ENCODE peak calls at places on chromosomes 5 and 9, in nine cellular contexts. V, K, O, Q, R, T, B, D and P are unnamed samples. For H3K27me3 and H3K9me3, the result is how much of the 10 kb centered on the place peaks cover.

GRCh38 chr9:12923472-12924009 is 148.7 kb downstream of the LURAP1L start:
- DNase-seq in R (no peak), D (peak), B (no peak), Q (peak), K (no peak), T (no peak), V (peak), O (peak), P (peak)

GRCh38 chr5:95857185-95857945 is 34.8 kb upstream of the GLRX start:
- DNase-seq in T (peak), D (peak), K (peak), O (peak), Q (peak), R (no peak), V (peak), B (no peak), P (no peak)

GRCh38 chr5:75051217-75051751 is 1.1 kb downstream of the GCNT4 start:
- DNase-seq in T (no peak), D (no peak), B (no peak), K (no peak), V (no peak), Q (no peak), O (no peak), R (peak), P (no peak)

GRCh38 chr9:14353222-14354056 is 39.5 kb upstream of the NFIB start:
- DNase-seq in Q (peak), T (peak), O (peak), K (peak), R (peak), D (peak), V (peak), B (peak), P (peak)

GRCh38 chr5:105836263-105836662 is 1834.5 kb downstream of the EFNA5 start:
- DNase-seq in K (no peak), D (no peak), B (no peak), R (no peak), T (no peak), V (no peak), O (peak), Q (no peak), P (no peak)

GRCh38 chr5:133398646-133399081 is 213.7 kb downstream of the FSTL4 start:
- DNase-seq in Q (no peak), D (no peak), T (no peak), V (peak), R (no peak), B (no peak), K (no peak), O (no peak), P (no peak)

GRCh38 chr5:76888733-76889300 is 39.0 kb downstream of the S100Z start:
- DNase-seq in T (no peak), V (no peak), Q (no peak), D (no peak), K (no peak), B (no peak), R (no peak), O (no peak), P (no peak)

GRCh38 chr9:136597141-136597885 is 51.5 kb upstream of the NOTCH1 start:
- DNase-seq in Q (no peak), K (no peak), R (no peak), T (no peak), O (no peak), B (no peak), D (no peak), V (no peak), P (no peak)

GRCh38 chr5:116097301-116097700 is 12.5 kb downstream of the COMMD10 start:
- DNase-seq in K (no peak), O (no peak), V (no peak), T (no peak), D (no peak), B (peak), R (no peak), Q (no peak), P (no peak)

GRCh38 chr9:106220415-106220814 is 526.1 kb downstream of the TMEM38B start:
- DNase-seq in R (no peak), V (no peak), B (no peak), O (no peak), K (no peak), T (no peak), Q (no peak), D (no peak), P (no peak)

GRCh38 chr5:138654281-138654867 is 79.2 kb upstream of the HSPA9 start:
- DNase-seq in V (no peak), B (peak), T (no peak), R (no peak), O (peak), D (no peak), Q (no peak), K (no peak), P (peak)

GRCh38 chr5:138657360-138657759 is 82.2 kb upstream of the HSPA9 start:
- DNase-seq in R (no peak), V (no peak), Q (peak), O (no peak), T (no peak), B (no peak), D (peak), K (no peak), P (no peak)

GRCh38 chr5:138653502-138653901 is 78.3 kb upstream of the HSPA9 start:
- DNase-seq in R (no peak), D (no peak), V (no peak), K (no peak), T (no peak), Q (no peak), B (no peak), O (peak), P (peak)

GRCh38 chr5:138656916-138657315 is 81.7 kb upstream of the HSPA9 start:
- DNase-seq in R (no peak), O (no peak), T (no peak), V (no peak), Q (no peak), D (no peak), K (no peak), B (no peak), P (no peak)

DNA sequence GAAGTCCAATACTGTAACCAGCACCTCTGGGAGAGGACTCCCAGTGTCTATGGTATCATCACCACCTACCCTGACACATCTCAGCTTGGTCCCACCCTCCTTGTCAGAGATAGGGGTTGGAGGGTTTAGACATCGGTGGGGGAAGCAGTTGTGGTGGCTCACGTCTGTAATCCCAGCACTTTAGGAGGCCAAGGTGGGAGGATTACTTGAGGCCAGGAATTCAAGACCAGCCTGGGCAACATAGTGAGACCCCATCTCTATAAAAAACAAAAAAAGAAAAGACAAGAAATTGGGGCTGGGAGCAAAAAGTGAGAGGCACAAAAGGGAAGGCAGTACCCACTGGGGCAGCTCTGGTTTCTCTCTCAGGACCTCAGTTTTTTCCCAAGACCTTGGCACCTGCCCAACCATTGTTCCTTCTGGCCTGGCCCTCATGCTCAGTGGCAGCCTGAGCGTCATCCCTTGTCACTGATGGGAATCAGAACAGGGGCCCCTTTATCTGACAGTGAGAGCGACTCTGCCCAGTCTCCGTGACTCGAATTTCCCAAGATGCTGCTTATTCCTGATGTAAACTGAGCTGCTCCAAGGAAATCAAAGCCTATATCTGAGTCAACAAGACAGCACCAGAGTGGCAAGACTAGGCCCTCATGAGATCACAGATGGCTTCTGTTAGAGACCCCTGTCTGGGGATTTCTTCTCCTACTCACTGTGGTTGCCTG is 80.5 kb upstream of the HSPA9 start:
- DNase-seq in T (no peak), K (no peak), O (no peak), V (peak), Q (peak), B (peak), D (peak), R (no peak), P (no peak)
- H3K27me3 ChIP-seq in T (under half), K (half or more), O (under half), V (under half), Q (under half), B (under half), D (under half), R (under half), P (under half)

GRCh38 chr9:130054428-130054786 is 701 bp downstream of the GPR107 start:
- DNase-seq in R (no peak), B (peak), D (no peak), Q (no peak), V (no peak), T (no peak), K (no peak), O (no peak), P (no peak)

GRCh38 chr9:130054820-130055219 is 1.1 kb downstream of the GPR107 start:
- DNase-seq in T (no peak), V (no peak), R (no peak), B (peak), K (no peak), O (no peak), D (no peak), Q (no peak), P (no peak)

GRCh38 chr9:130051855-130052254 is 1.9 kb upstream of the GPR107 start:
- DNase-seq in Q (no peak), R (no peak), D (no peak), B (no peak), V (no peak), K (no peak), T (no peak), O (no peak), P (no peak)

GRCh38 chr9:130053504-130054427 is at the start of gene GPR107:
- DNase-seq in B (peak), K (peak), V (peak), D (peak), R (peak), T (peak), O (peak), Q (peak), P (peak)

DNA sequence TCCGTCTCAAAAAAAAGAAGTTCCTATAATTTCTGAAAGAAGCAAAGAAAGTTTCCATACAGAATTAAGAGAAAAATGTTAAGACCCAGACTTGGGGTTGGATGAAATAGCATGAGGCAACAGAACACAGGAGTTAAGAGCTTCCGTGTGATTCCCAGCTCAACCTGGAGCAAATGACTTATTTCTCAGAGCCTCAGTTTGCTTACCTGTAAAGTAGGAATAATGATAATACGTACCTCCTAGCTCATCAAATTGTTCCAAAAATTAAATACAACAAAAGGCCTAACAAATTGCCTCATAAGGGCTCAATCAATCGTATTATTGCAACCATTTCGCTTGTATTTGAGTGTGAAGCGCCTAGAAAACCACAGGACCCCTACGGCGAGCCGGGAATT is 600 bp upstream of the GPR107 start:
- DNase-seq in D (no peak), B (no peak), Q (no peak), T (no peak), O (no peak), V (no peak), K (no peak), R (no peak), P (no peak)
- H3K9me3 ChIP-seq in D (under half), B (under half), Q (under half), T (under half), O (under half), V (under half), K (under half), R (under half), P (under half)

GRCh38 chr9:137804908-137805356 is 72.7 kb upstream of the CACNA1B start:
- DNase-seq in O (peak), K (no peak), V (no peak), T (no peak), Q (no peak), D (no peak), B (no peak), R (no peak), P (peak)
- H3K4me3 ChIP-seq in O (no peak), K (no peak), V (no peak), T (no peak), Q (no peak), D (no peak), B (no peak), R (no peak), P (no peak)

DNA sequence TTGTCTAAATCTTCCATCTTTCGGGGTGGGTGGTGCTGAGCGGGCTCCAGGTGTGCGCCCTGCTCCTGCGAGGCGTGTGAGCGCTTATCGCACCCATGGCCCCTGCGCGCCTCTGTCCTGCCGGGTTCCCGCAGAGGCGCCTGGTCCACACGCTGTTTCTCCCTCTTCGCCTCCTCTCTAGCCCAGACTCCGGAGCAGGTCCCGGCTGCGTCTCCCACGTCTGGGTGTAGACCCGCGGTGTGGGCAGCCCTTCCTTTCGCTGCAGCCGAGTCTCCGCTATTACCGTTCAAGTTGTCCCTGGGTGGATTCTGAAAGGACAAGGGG is 40.5 kb upstream of the PLEKHG4B start:
- DNase-seq in D (no peak), T (no peak), O (no peak), K (no peak), B (no peak), V (no peak), R (no peak), Q (no peak), P (no peak)
- H3K27me3 ChIP-seq in D (under half), T (under half), O (under half), K (under half), B (half or more), V (under half), R (under half), Q (under half), P (under half)

DNA sequence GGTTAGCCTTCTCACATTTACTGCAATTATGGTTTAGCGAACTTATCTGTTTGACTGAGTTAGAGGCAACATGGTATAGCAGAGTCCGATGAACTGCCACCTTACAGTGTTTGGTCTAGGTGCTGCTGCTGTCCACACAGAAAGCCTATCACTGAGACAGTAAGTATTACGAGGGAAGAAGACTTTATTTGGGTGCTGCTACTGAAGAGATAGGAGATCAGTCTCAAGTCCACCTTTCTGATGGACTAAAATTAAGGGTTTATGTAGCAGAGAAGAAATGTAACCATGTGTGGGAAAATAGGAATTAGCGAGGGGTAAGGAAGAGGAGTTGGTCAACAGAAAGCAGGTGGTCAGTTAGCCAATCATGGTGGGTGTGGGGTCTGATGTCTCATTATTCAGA is 109.7 kb downstream of the ZSWIM6 start:
- DNase-seq in T (no peak), Q (no peak), O (no peak), R (no peak), V (no peak), B (no peak), K (no peak), D (no peak), P (no peak)
- H3K9me3 ChIP-seq in T (under half), Q (under half), O (under half), R (under half), V (under half), B (under half), K (under half), D (under half), P (under half)

GRCh38 chr9:126724226-126724625 is 80.6 kb upstream of the ZBTB43 start:
- DNase-seq in T (no peak), R (no peak), K (no peak), B (no peak), D (no peak), V (no peak), O (no peak), Q (peak), P (no peak)
- H3K4me3 ChIP-seq in T (no peak), R (no peak), K (no peak), B (no peak), D (no peak), V (no peak), O (no peak), Q (no peak), P (no peak)

GRCh38 chr9:83062011-83062652 is 810 bp downstream of the RASEF start:
- DNase-seq in R (peak), V (no peak), D (no peak), Q (no peak), B (peak), T (no peak), O (peak), K (no peak), P (peak)
- H3K27me3 ChIP-seq in R (under half), V (under half), D (under half), Q (under half), B (under half), T (under half), O (under half), K (under half), P (under half)

DNA sequence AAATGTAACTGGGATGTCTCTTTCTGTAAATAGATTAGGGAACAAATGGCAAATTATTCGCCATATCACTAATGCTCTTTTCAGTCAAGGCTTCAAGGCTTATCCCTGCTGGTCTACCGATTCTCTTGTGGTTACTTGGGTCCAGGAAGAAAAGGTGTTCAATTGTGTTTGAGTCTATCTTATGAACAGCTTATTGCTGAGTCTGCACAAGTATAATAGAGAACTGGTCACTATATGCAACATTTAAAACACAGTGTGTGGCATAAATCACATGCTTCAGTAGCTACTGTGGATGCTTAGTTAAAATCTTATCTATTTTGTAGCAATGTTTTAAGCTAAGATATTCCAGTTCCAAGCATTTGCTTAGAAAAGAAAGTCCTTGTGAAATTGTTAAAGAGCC is 274.2 kb upstream of the FAM174A start:
- DNase-seq in D (no peak), K (no peak), T (no peak), Q (no peak), O (no peak), B (no peak), V (no peak), R (no peak), P (no peak)
- H3K9me3 ChIP-seq in D (under half), K (under half), T (under half), Q (under half), O (under half), B (under half), V (under half), R (under half), P (under half)

GRCh38 chr9:101737705-101738565 is 512 bp downstream of the GRIN3A start:
- DNase-seq in O (no peak), Q (no peak), V (no peak), B (no peak), T (peak), R (peak), D (no peak), K (no peak), P (peak)
- H3K4me3 ChIP-seq in O (no peak), Q (peak), V (no peak), B (no peak), T (peak), R (peak), D (peak), K (no peak), P (peak)

DNA sequence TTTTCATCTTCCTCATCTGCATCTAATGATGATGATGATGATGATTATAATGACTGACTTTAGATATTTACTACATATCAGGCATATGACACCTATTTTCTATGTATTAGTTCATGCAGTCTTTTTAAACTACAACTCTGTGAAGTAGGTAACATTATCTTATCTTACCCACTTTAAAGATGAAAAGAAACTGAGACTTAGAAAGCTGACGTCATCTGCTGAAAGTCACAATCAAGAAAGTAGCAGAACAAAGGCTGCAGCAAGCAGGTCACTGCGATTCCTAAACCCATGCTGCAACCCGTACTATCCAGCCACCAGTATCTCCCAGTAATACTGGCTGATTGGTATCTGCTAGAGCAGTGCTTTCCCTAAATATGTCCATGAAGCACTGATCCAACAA is 40.1 kb upstream of the INSYN2B start:
- DNase-seq in O (no peak), D (no peak), T (no peak), B (no peak), V (no peak), K (no peak), R (no peak), Q (no peak), P (no peak)
- H3K27me3 ChIP-seq in O (under half), D (under half), T (under half), B (under half), V (under half), K (under half), R (under half), Q (under half), P (under half)